ENCODE peak calls at places on chromosomes 13 and 19, in five cellular contexts. R is H54; Z is stimulated activated naive CD8-positive, alpha-beta T cell treated with anti-CD3 and anti-CD28 coated beads, Interleukin-15, amount 100 ng/mL, for 72 hours; E is renal cortical epithelial cell; D is aorta. U is an unnamed sample.

GRCh38 chr19:52987221-52987620 is 24.5 kb upstream of the ZNF816 start:
- DNase-seq in R (no peak), D (no peak), E (no peak), Z (no peak), U (no peak)

GRCh38 chr13:44365008-44365407 is 8.6 kb upstream of the SERP2 start:
- DNase-seq in E (peak), R (no peak), D (no peak), Z (no peak), U (peak)

GRCh38 chr13:38863536-38863935 is 127.1 kb downstream of the STOML3 start:
- DNase-seq in R (no peak), E (no peak), Z (no peak), D (no peak), U (no peak)

GRCh38 chr13:109655611-109656010 is 130.8 kb downstream of the IRS2 start:
- DNase-seq in Z (no peak), D (no peak), R (no peak), E (no peak), U (no peak)

GRCh38 chr19:11125994-11126685 is 29.4 kb downstream of the SPC24 start:
- DNase-seq in Z (peak), R (peak), E (no peak), D (peak), U (peak)

GRCh38 chr19:34428549-34429285 is 536 bp downstream of the UBA2 start:
- DNase-seq in R (peak), Z (peak), E (no peak), D (peak), U (peak)

GRCh38 chr19:41218615-41219507 is at the start of gene AXL:
- DNase-seq in E (peak), Z (no peak), R (peak), D (peak), U (no peak)

GRCh38 chr19:39177736-39178135 is 19.0 kb upstream of the NCCRP1 start:
- DNase-seq in E (no peak), Z (no peak), R (no peak), D (no peak), U (no peak)

GRCh38 chr13:107585466-107585865 is 629.9 kb downstream of the LIG4 start:
- DNase-seq in Z (no peak), E (no peak), R (no peak), D (no peak), U (peak)

GRCh38 chr19:39765091-39766076 is 13.3 kb upstream of the LEUTX start:
- DNase-seq in R (peak), E (peak), D (no peak), Z (no peak), U (peak)

GRCh38 chr13:35718084-35718483 is 241.6 kb upstream of the MAB21L1 start:
- DNase-seq in D (no peak), R (no peak), E (no peak), Z (no peak), U (no peak)

GRCh38 chr19:2453431-2454025 is 3.2 kb downstream of the LMNB2 start:
- DNase-seq in E (no peak), R (no peak), D (no peak), Z (no peak), U (no peak)